ENCODE peak calls at places on chromosome X, in five cellular contexts. T, C, P, S and B are unnamed samples.

GRCh38 chrX:118271770-118272169 is 74.1 kb upstream of the WDR44 start:
- DNase-seq in T (no peak), C (no peak), P (no peak), S (no peak), B (no peak)

GRCh38 chrX:18701621-18702361 is 5.7 kb upstream of the PPEF1 start:
- DNase-seq in T (peak; percentile 32), C (no peak), P (no peak), S (no peak), B (no peak)

GRCh38 chrX:69280956-69281355 is 115.7 kb upstream of the PJA1 start:
- DNase-seq in T (no peak), C (no peak), P (no peak), S (no peak), B (no peak)

GRCh38 chrX:22121161-22121560 is 89.0 kb downstream of the PHEX start:
- DNase-seq in T (no peak), C (no peak), P (no peak), S (no peak), B (no peak)

GRCh38 chrX:103376118-103376978 is at the start of gene BEX3:
- DNase-seq in T (peak; percentile 65), C (peak; percentile 81), P (no peak), S (peak; percentile 69), B (peak; percentile 7)

GRCh38 chrX:44890247-44890646 is 17.3 kb downstream of the KDM6A start:
- DNase-seq in T (no peak), C (no peak), P (no peak), S (no peak), B (no peak)

GRCh38 chrX:12567857-12568256 is 223.4 kb upstream of the PRPS2 start:
- DNase-seq in T (no peak), C (peak; percentile 15), P (no peak), S (no peak), B (no peak)

GRCh38 chrX:7435822-7436221 is 287.9 kb upstream of the PUDP start:
- DNase-seq in T (no peak), C (no peak), P (no peak), S (no peak), B (no peak)

GRCh38 chrX:8832582-8833378 is 31.6 kb upstream of the FAM9A start:
- DNase-seq in T (no peak), C (no peak), P (no peak), S (no peak), B (no peak)

GRCh38 chrX:82945332-82945731 is 562.8 kb upstream of the POU3F4 start:
- DNase-seq in T (no peak), C (no peak), P (no peak), S (no peak), B (no peak)

GRCh38 chrX:3461824-3462508 is 115.5 kb upstream of the MXRA5 start:
- DNase-seq in T (no peak), C (no peak), P (no peak), S (no peak), B (no peak)

GRCh38 chrX:129813662-129814061 is 30.0 kb downstream of the ZDHHC9 start:
- DNase-seq in T (no peak), C (no peak), P (no peak), S (no peak), B (no peak)

GRCh38 chrX:10007604-10008003 is 40.4 kb downstream of the CLDN34 start:
- DNase-seq in T (peak; percentile 59), C (no peak), P (no peak), S (no peak), B (no peak)

GRCh38 chrX:53249387-53250042 is 24.5 kb upstream of the KDM5C start:
- DNase-seq in T (no peak), C (no peak), P (no peak), S (no peak), B (no peak)

GRCh38 chrX:111492085-111492484 is 19.4 kb upstream of the SERTM2 start:
- DNase-seq in T (peak; percentile 36), C (no peak), P (no peak), S (no peak), B (no peak)

GRCh38 chrX:97295954-97296353 is 412.2 kb downstream of the RPA4 start:
- DNase-seq in T (no peak), C (no peak), P (no peak), S (no peak), B (no peak)

GRCh38 chrX:32448945-32449344 is 762.4 kb downstream of the DMD start:
- DNase-seq in T (no peak), C (no peak), P (no peak), S (no peak), B (no peak)

GRCh38 chrX:151889451-151889850 is 23.2 kb upstream of the MAGEA4 start:
- DNase-seq in T (no peak), C (no peak), P (no peak), S (no peak), B (no peak)

GRCh38 chrX:77003956-77004355 is 443.2 kb upstream of the FGF16 start:
- DNase-seq in T (no peak), C (no peak), P (no peak), S (no peak), B (no peak)

GRCh38 chrX:115562492-115562872 is 1.5 kb downstream of the PLS3 start:
- DNase-seq in T (peak; percentile 55), C (peak; percentile 47), P (peak; percentile 3), S (no peak), B (peak; percentile 6)

GRCh38 chrX:120485562-120486520 is 16.7 kb upstream of the LAMP2 start:
- DNase-seq in T (peak; percentile 78), C (peak; percentile 86), P (peak; percentile 40), S (peak; percentile 45), B (peak; percentile 38)

DNA sequence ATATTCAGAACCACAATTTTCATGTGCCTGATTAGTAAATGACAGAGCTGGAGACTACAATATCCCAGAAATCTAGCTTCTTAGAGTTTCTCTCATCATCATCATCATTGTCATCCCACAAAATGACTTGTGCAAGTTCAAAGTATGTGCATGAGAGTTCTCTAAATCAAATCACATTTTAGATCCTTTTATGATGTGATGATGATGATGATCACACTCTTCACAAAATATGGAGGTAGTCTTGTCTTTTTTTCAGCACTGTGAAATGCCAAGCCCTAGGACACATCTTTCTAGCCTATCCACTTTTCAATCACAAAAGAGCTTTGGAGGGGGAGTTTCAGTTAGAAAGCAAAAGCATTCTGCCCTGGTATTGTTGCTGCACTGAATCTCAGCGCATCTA is 7.4 kb downstream of the MBNL3 start:
- DNase-seq in T (no peak), C (no peak), P (no peak), S (no peak), B (no peak)
- H3K27ac ChIP-seq in T (no peak overlapping the region), C (no peak overlapping the region), P (no peak overlapping the region), S (no peak overlapping the region), B (no peak overlapping the region)

GRCh38 chrX:64843224-64843623 is 133.0 kb downstream of the ZC4H2 start:
- DNase-seq in T (no peak), C (no peak), P (no peak), S (no peak), B (no peak)
- H3K27ac ChIP-seq in T (no peak overlapping the region), C (no peak overlapping the region), P (no peak overlapping the region), S (peak overlapping the region; percentile 34), B (no peak overlapping the region)

GRCh38 chrX:147573266-147573665 is 338.5 kb upstream of the FMR1 start:
- DNase-seq in T (no peak), C (peak; percentile 0), P (no peak), S (no peak), B (no peak)
- H3K27ac ChIP-seq in T (no peak overlapping the region), C (no peak overlapping the region), P (no peak overlapping the region), S (no peak overlapping the region), B (no peak overlapping the region)

GRCh38 chrX:40759374-40759773 is 24.0 kb upstream of the MED14 start:
- DNase-seq in T (no peak), C (no peak), P (no peak), S (no peak), B (no peak)
- H3K27ac ChIP-seq in T (no peak overlapping the region), C (no peak overlapping the region), P (no peak overlapping the region), S (no peak overlapping the region), B (no peak overlapping the region)

DNA sequence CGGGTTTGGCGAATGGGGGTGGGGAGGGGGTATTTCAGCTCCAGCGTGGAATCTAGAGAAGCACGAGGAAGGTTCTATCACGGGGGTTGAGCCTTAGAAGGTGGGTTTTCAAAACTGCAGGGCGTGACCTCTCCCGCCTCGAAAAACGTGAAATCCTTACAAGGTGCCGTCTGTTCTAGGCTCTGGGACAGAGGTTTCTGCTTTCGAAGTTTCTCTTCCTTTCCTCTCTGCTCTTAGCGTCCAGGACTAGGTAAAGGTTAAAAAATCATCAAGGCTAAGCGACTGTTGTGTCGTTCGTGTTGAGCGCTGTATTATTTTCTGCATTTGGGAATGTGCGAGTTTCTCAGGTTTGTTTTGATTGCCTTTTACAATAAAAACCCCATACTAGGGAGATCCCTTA is 1.1 kb downstream of the FHL1 start:
- DNase-seq in T (no peak), C (peak; percentile 17), P (no peak), S (no peak), B (no peak)
- H3K27ac ChIP-seq in T (peak overlapping the region; percentile 13), C (no peak overlapping the region), P (no peak overlapping the region), S (no peak overlapping the region), B (no peak overlapping the region)

GRCh38 chrX:24676403-24677024 is 17.2 kb upstream of the POLA1 start:
- DNase-seq in T (peak; percentile 9), C (peak; percentile 50), P (no peak), S (no peak), B (no peak)

GRCh38 chrX:24673424-24673823 is 20.3 kb upstream of the POLA1 start:
- DNase-seq in T (no peak), C (peak; percentile 17), P (no peak), S (no peak), B (no peak)

GRCh38 chrX:24668111-24668510 is 21.0 kb upstream of the PCYT1B start:
- DNase-seq in T (peak; percentile 8), C (no peak), P (no peak), S (no peak), B (no peak)

GRCh38 chrX:24672701-24673190 is 21.0 kb upstream of the POLA1 start:
- DNase-seq in T (no peak), C (no peak), P (peak; percentile 32), S (no peak), B (peak; percentile 41)
- H3K27ac ChIP-seq in T (no peak overlapping the region), C (no peak overlapping the region), P (peak overlapping the region; percentile 44), S (no peak overlapping the region), B (peak overlapping the region; percentile 41)